ENCODE peak calls at places on chromosomes 2 and 18, in five cellular contexts. One of them, this sample, is unnamed.

GRCh38 chr18:33603434-33603833 is 25.4 kb downstream of the ASXL3 start:
- DNase-seq in B cell: no peak
- DNase-seq in gastrocnemius medialis: no peak
- DNase-seq in foreskin fibroblast: no peak
- DNase-seq in body of pancreas: no peak
- DNase-seq in this sample: no peak

GRCh38 chr18:53701697-53702096 is 522.8 kb downstream of the MBD2 start:
- DNase-seq in B cell: no peak
- DNase-seq in gastrocnemius medialis: no peak
- DNase-seq in foreskin fibroblast: no peak
- DNase-seq in body of pancreas: no peak
- DNase-seq in this sample: no peak

GRCh38 chr2:234288974-234289455 is 207.9 kb downstream of the ARL4C start:
- DNase-seq in B cell: peak
- DNase-seq in gastrocnemius medialis: peak
- DNase-seq in foreskin fibroblast: peak
- DNase-seq in body of pancreas: peak
- DNase-seq in this sample: no peak

GRCh38 chr2:217653240-217653639 is 349.6 kb downstream of the TNS1 start:
- DNase-seq in B cell: no peak
- DNase-seq in gastrocnemius medialis: peak
- DNase-seq in foreskin fibroblast: peak
- DNase-seq in body of pancreas: peak
- DNase-seq in this sample: peak

GRCh38 chr2:40150206-40150765 is 301.6 kb downstream of the SLC8A1 start:
- DNase-seq in B cell: no peak
- DNase-seq in gastrocnemius medialis: no peak
- DNase-seq in foreskin fibroblast: no peak
- DNase-seq in body of pancreas: no peak
- DNase-seq in this sample: no peak

GRCh38 chr2:65522922-65523321 is 90.5 kb upstream of the SPRED2 start:
- DNase-seq in B cell: no peak
- DNase-seq in gastrocnemius medialis: no peak
- DNase-seq in foreskin fibroblast: no peak
- DNase-seq in body of pancreas: no peak
- DNase-seq in this sample: no peak

GRCh38 chr2:229501051-229501794 is 213.1 kb downstream of the DNER start:
- DNase-seq in B cell: no peak
- DNase-seq in gastrocnemius medialis: no peak
- DNase-seq in foreskin fibroblast: peak
- DNase-seq in body of pancreas: no peak
- DNase-seq in this sample: no peak

GRCh38 chr2:132757002-132757598 is 87.1 kb upstream of the LYPD1 start:
- DNase-seq in B cell: no peak
- DNase-seq in gastrocnemius medialis: no peak
- DNase-seq in foreskin fibroblast: no peak
- DNase-seq in body of pancreas: no peak
- DNase-seq in this sample: no peak

GRCh38 chr18:36083729-36084128 is 16.4 kb upstream of the RPRD1A start:
- DNase-seq in B cell: no peak
- DNase-seq in gastrocnemius medialis: no peak
- DNase-seq in foreskin fibroblast: no peak
- DNase-seq in body of pancreas: no peak
- DNase-seq in this sample: no peak

GRCh38 chr2:95530734-95531133 is 46.2 kb upstream of the TRIM43B start:
- DNase-seq in B cell: no peak
- DNase-seq in gastrocnemius medialis: no peak
- DNase-seq in foreskin fibroblast: peak
- DNase-seq in body of pancreas: no peak
- DNase-seq in this sample: peak

GRCh38 chr2:120565929-120566328 is 169.7 kb upstream of the GLI2 start:
- DNase-seq in B cell: no peak
- DNase-seq in gastrocnemius medialis: no peak
- DNase-seq in foreskin fibroblast: no peak
- DNase-seq in body of pancreas: no peak
- DNase-seq in this sample: no peak

GRCh38 chr18:54684786-54685185 is 93.7 kb downstream of the DYNAP start:
- DNase-seq in B cell: no peak
- DNase-seq in gastrocnemius medialis: no peak
- DNase-seq in foreskin fibroblast: no peak
- DNase-seq in body of pancreas: peak
- DNase-seq in this sample: no peak

GRCh38 chr2:239106314-239106908 is 258.5 kb downstream of the TWIST2 start:
- DNase-seq in B cell: no peak
- DNase-seq in gastrocnemius medialis: no peak
- DNase-seq in foreskin fibroblast: peak
- DNase-seq in body of pancreas: no peak
- DNase-seq in this sample: peak

GRCh38 chr18:44841221-44841620 is 160.5 kb downstream of the SETBP1 start:
- DNase-seq in B cell: no peak
- DNase-seq in gastrocnemius medialis: no peak
- DNase-seq in foreskin fibroblast: peak
- DNase-seq in body of pancreas: no peak
- DNase-seq in this sample: no peak

GRCh38 chr2:28219134-28219533 is 173.5 kb upstream of the FOSL2 start:
- DNase-seq in B cell: no peak
- DNase-seq in gastrocnemius medialis: no peak
- DNase-seq in foreskin fibroblast: peak
- DNase-seq in body of pancreas: no peak
- DNase-seq in this sample: no peak

GRCh38 chr2:30235008-30235655 is 3.8 kb downstream of the LBH start:
- DNase-seq in B cell: no peak
- DNase-seq in gastrocnemius medialis: no peak
- DNase-seq in foreskin fibroblast: no peak
- DNase-seq in body of pancreas: no peak
- DNase-seq in this sample: no peak

GRCh38 chr2:240782886-240783818 is 36.9 kb downstream of the KIF1A start:
- DNase-seq in B cell: no peak
- DNase-seq in gastrocnemius medialis: no peak
- DNase-seq in foreskin fibroblast: no peak
- DNase-seq in body of pancreas: no peak
- DNase-seq in this sample: no peak

GRCh38 chr2:9408641-9409151 is 14.6 kb downstream of the ITGB1BP1 start:
- DNase-seq in B cell: no peak
- DNase-seq in gastrocnemius medialis: no peak
- DNase-seq in foreskin fibroblast: peak
- DNase-seq in body of pancreas: no peak
- DNase-seq in this sample: no peak

GRCh38 chr2:8494151-8494550 is 187.7 kb upstream of the ID2 start:
- DNase-seq in B cell: no peak
- DNase-seq in gastrocnemius medialis: no peak
- DNase-seq in foreskin fibroblast: no peak
- DNase-seq in body of pancreas: no peak
- DNase-seq in this sample: no peak

GRCh38 chr18:69402219-69402989 is 1.7 kb downstream of the DOK6 start:
- DNase-seq in B cell: no peak
- DNase-seq in gastrocnemius medialis: no peak
- DNase-seq in foreskin fibroblast: peak
- DNase-seq in body of pancreas: no peak
- DNase-seq in this sample: no peak

GRCh38 chr2:127640082-127641072 is 5.6 kb upstream of the GPR17 start:
- DNase-seq in B cell: peak
- DNase-seq in gastrocnemius medialis: no peak
- DNase-seq in foreskin fibroblast: peak
- DNase-seq in body of pancreas: no peak
- DNase-seq in this sample: no peak

GRCh38 chr2:46534589-46534988 is 55.2 kb downstream of the TMEM247 start:
- DNase-seq in B cell: peak
- DNase-seq in gastrocnemius medialis: no peak
- DNase-seq in foreskin fibroblast: no peak
- DNase-seq in body of pancreas: no peak
- DNase-seq in this sample: no peak

GRCh38 chr18:67651438-67651837 is 134.9 kb upstream of the DSEL start:
- DNase-seq in B cell: no peak
- DNase-seq in gastrocnemius medialis: peak
- DNase-seq in foreskin fibroblast: peak
- DNase-seq in body of pancreas: no peak
- DNase-seq in this sample: no peak

GRCh38 chr2:218886461-218886947 is 5.9 kb downstream of the WNT10A start:
- DNase-seq in B cell: peak
- DNase-seq in gastrocnemius medialis: no peak
- DNase-seq in foreskin fibroblast: no peak
- DNase-seq in body of pancreas: no peak
- DNase-seq in this sample: no peak

GRCh38 chr2:195202163-195202845 is 454.7 kb upstream of the SLC39A10 start:
- DNase-seq in B cell: no peak
- DNase-seq in gastrocnemius medialis: no peak
- DNase-seq in foreskin fibroblast: peak
- DNase-seq in body of pancreas: no peak
- DNase-seq in this sample: no peak

GRCh38 chr2:149064365-149064841 is 25.9 kb downstream of the LYPD6B start:
- DNase-seq in B cell: no peak
- DNase-seq in gastrocnemius medialis: no peak
- DNase-seq in foreskin fibroblast: no peak
- DNase-seq in body of pancreas: peak
- DNase-seq in this sample: no peak

GRCh38 chr2:232335859-232336215 is 42.7 kb upstream of the ALPP start:
- DNase-seq in B cell: no peak
- DNase-seq in gastrocnemius medialis: no peak
- DNase-seq in foreskin fibroblast: no peak
- DNase-seq in body of pancreas: peak
- DNase-seq in this sample: no peak

GRCh38 chr2:151614606-151615306 is 119.5 kb downstream of the NEB start:
- DNase-seq in B cell: no peak
- DNase-seq in gastrocnemius medialis: no peak
- DNase-seq in foreskin fibroblast: no peak
- DNase-seq in body of pancreas: no peak
- DNase-seq in this sample: no peak

GRCh38 chr18:62436636-62437519 is 85.9 kb upstream of the ZCCHC2 start:
- DNase-seq in B cell: no peak
- DNase-seq in gastrocnemius medialis: peak
- DNase-seq in foreskin fibroblast: peak
- DNase-seq in body of pancreas: peak
- DNase-seq in this sample: peak

GRCh38 chr2:102005989-102006885 is 14.5 kb downstream of the IL1R2 start:
- DNase-seq in B cell: no peak
- DNase-seq in gastrocnemius medialis: no peak
- DNase-seq in foreskin fibroblast: peak
- DNase-seq in body of pancreas: peak
- DNase-seq in this sample: peak

GRCh38 chr2:120287183-120288015 is 34.7 kb downstream of the RALB start:
- DNase-seq in B cell: no peak
- DNase-seq in gastrocnemius medialis: no peak
- DNase-seq in foreskin fibroblast: peak
- DNase-seq in body of pancreas: no peak
- DNase-seq in this sample: peak

GRCh38 chr18:55650363-55650870 is 62.4 kb upstream of the TCF4 start:
- DNase-seq in B cell: no peak
- DNase-seq in gastrocnemius medialis: no peak
- DNase-seq in foreskin fibroblast: peak
- DNase-seq in body of pancreas: no peak
- DNase-seq in this sample: no peak

GRCh38 chr2:197246405-197246804 is 64.2 kb downstream of the ANKRD44 start:
- DNase-seq in B cell: no peak
- DNase-seq in gastrocnemius medialis: no peak
- DNase-seq in foreskin fibroblast: no peak
- DNase-seq in body of pancreas: no peak
- DNase-seq in this sample: no peak

DNA sequence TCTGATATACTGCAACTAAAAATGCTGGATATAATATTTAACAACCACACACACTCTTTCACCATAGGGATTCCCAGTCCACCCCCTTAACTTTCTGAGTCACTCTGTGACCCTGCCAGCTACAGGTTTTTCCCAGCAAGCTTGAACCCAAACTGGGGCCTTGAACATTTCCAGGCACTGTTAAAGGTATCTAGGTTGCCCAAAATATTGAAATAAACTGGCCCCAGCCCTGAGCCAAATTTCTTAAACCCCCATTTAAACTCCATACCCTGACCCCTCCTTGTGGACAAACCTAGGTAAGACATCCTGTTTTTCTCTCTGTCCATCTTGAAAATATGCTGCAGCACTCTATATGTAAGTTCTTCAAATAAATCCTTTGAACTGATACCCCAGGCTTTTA is 19.7 kb upstream of the DCTN1 start:
- DNase-seq in B cell: peak
- DNase-seq in gastrocnemius medialis: no peak
- DNase-seq in foreskin fibroblast: peak
- DNase-seq in body of pancreas: no peak
- DNase-seq in this sample: no peak
- TF ChIP-seq CTCF in B cell: peak
- TF ChIP-seq CTCF in gastrocnemius medialis: no peak
- TF ChIP-seq CTCF in foreskin fibroblast: peak
- TF ChIP-seq CTCF in body of pancreas: peak
- TF ChIP-seq CTCF in this sample: peak

GRCh38 chr2:190533175-190533967 is 1.2 kb downstream of the NEMP2 start:
- DNase-seq in B cell: peak
- DNase-seq in gastrocnemius medialis: no peak
- DNase-seq in foreskin fibroblast: no peak
- DNase-seq in body of pancreas: no peak
- DNase-seq in this sample: no peak

GRCh38 chr2:190535586-190535985 is 1.1 kb upstream of the NEMP2 start:
- DNase-seq in B cell: no peak
- DNase-seq in gastrocnemius medialis: no peak
- DNase-seq in foreskin fibroblast: peak
- DNase-seq in body of pancreas: no peak
- DNase-seq in this sample: no peak

GRCh38 chr2:190535119-190535439 is 557 bp upstream of the NEMP2 start:
- DNase-seq in B cell: no peak
- DNase-seq in gastrocnemius medialis: no peak
- DNase-seq in foreskin fibroblast: no peak
- DNase-seq in body of pancreas: no peak
- DNase-seq in this sample: no peak

GRCh38 chr2:190533968-190534309 is 583 bp downstream of the NEMP2 start:
- DNase-seq in B cell: no peak
- DNase-seq in gastrocnemius medialis: no peak
- DNase-seq in foreskin fibroblast: no peak
- DNase-seq in body of pancreas: peak
- DNase-seq in this sample: no peak

GRCh38 chr2:190534310-190535118 is at the start of gene NEMP2:
- DNase-seq in B cell: peak
- DNase-seq in gastrocnemius medialis: peak
- DNase-seq in foreskin fibroblast: peak
- DNase-seq in body of pancreas: peak
- DNase-seq in this sample: peak
- TF ChIP-seq CTCF in B cell: no peak
- TF ChIP-seq CTCF in gastrocnemius medialis: no peak
- TF ChIP-seq CTCF in foreskin fibroblast: no peak
- TF ChIP-seq CTCF in body of pancreas: no peak
- TF ChIP-seq CTCF in this sample: no peak

DNA sequence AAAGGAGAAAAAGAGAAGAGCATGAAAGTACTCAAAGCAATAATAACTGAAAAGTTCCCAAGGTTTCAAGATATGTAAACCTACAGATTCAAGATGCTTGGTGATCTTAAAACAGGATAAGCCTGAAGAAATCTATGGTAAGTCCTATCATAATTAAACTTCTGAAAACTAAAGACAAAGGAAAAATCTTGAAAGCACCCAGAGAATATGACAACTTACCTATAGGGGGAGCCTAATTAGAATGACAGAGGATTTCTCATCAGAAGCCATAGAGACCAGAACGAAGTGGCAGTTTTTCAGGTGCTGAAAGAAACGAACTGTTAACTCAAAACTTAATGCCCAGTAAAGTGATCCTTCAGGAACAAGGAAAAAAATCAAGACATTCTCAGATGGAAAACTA is 59.7 kb downstream of the XDH start:
- DNase-seq in B cell: no peak
- DNase-seq in gastrocnemius medialis: no peak
- DNase-seq in foreskin fibroblast: peak
- DNase-seq in body of pancreas: no peak
- DNase-seq in this sample: no peak
- TF ChIP-seq CTCF in B cell: no peak
- TF ChIP-seq CTCF in gastrocnemius medialis: no peak
- TF ChIP-seq CTCF in foreskin fibroblast: peak
- TF ChIP-seq CTCF in body of pancreas: no peak
- TF ChIP-seq CTCF in this sample: peak

GRCh38 chr18:77054606-77055428 is 77.8 kb downstream of the MBP start:
- DNase-seq in B cell: peak
- DNase-seq in gastrocnemius medialis: peak
- DNase-seq in foreskin fibroblast: peak
- DNase-seq in body of pancreas: peak
- DNase-seq in this sample: peak
- TF ChIP-seq CTCF in B cell: peak
- TF ChIP-seq CTCF in gastrocnemius medialis: peak
- TF ChIP-seq CTCF in foreskin fibroblast: peak
- TF ChIP-seq CTCF in body of pancreas: peak
- TF ChIP-seq CTCF in this sample: peak

This sample was measured in HFFc6.